ENCODE peak calls at places on chromosomes 12 and 14, in five cellular contexts. One of them, this sample, is unnamed.

GRCh38 chr12:46657416-46658411 is 168.1 kb downstream of the SLC38A4 start:
- DNase-seq in mesendoderm: no peak
- DNase-seq in body of pancreas: no peak
- DNase-seq in RWPE1: no peak
- DNase-seq in dorsolateral prefrontal cortex: no peak
- DNase-seq in this sample: no peak

GRCh38 chr14:79417961-79418360 is 793.3 kb downstream of the DIO2 start:
- DNase-seq in mesendoderm: no peak
- DNase-seq in body of pancreas: no peak
- DNase-seq in RWPE1: no peak
- DNase-seq in dorsolateral prefrontal cortex: no peak
- DNase-seq in this sample: no peak

GRCh38 chr14:53537421-53538315 is 384.5 kb upstream of the DDHD1 start:
- DNase-seq in mesendoderm: peak
- DNase-seq in body of pancreas: no peak
- DNase-seq in RWPE1: no peak
- DNase-seq in dorsolateral prefrontal cortex: no peak
- DNase-seq in this sample: no peak

GRCh38 chr14:74671789-74672188 is 41.1 kb downstream of the AREL1 start:
- DNase-seq in mesendoderm: no peak
- DNase-seq in body of pancreas: no peak
- DNase-seq in RWPE1: peak
- DNase-seq in dorsolateral prefrontal cortex: no peak
- DNase-seq in this sample: no peak

GRCh38 chr14:93548102-93548843 is 117.5 kb downstream of the UNC79 start:
- DNase-seq in mesendoderm: no peak
- DNase-seq in body of pancreas: no peak
- DNase-seq in RWPE1: no peak
- DNase-seq in dorsolateral prefrontal cortex: no peak
- DNase-seq in this sample: no peak

GRCh38 chr12:75579552-75579951 is 68.1 kb upstream of the KRR1 start:
- DNase-seq in mesendoderm: no peak
- DNase-seq in body of pancreas: no peak
- DNase-seq in RWPE1: no peak
- DNase-seq in dorsolateral prefrontal cortex: no peak
- DNase-seq in this sample: no peak

GRCh38 chr12:54601841-54602240 is 13.4 kb upstream of the PPP1R1A start:
- DNase-seq in mesendoderm: no peak
- DNase-seq in body of pancreas: no peak
- DNase-seq in RWPE1: no peak
- DNase-seq in dorsolateral prefrontal cortex: no peak
- DNase-seq in this sample: no peak

GRCh38 chr12:49945394-49946080 is 5.0 kb upstream of the AQP2 start:
- DNase-seq in mesendoderm: peak
- DNase-seq in body of pancreas: peak
- DNase-seq in RWPE1: peak
- DNase-seq in dorsolateral prefrontal cortex: peak
- DNase-seq in this sample: peak

GRCh38 chr14:52307870-52308269 is 6.2 kb upstream of the PTGER2 start:
- DNase-seq in mesendoderm: no peak
- DNase-seq in body of pancreas: no peak
- DNase-seq in RWPE1: no peak
- DNase-seq in dorsolateral prefrontal cortex: no peak
- DNase-seq in this sample: no peak

GRCh38 chr14:69355955-69356321 is 42.2 kb downstream of the ERH start:
- DNase-seq in mesendoderm: no peak
- DNase-seq in body of pancreas: no peak
- DNase-seq in RWPE1: no peak
- DNase-seq in dorsolateral prefrontal cortex: no peak
- DNase-seq in this sample: no peak

GRCh38 chr14:22994762-22995275 is 12.5 kb upstream of the AJUBA start:
- DNase-seq in mesendoderm: peak
- DNase-seq in body of pancreas: no peak
- DNase-seq in RWPE1: no peak
- DNase-seq in dorsolateral prefrontal cortex: no peak
- DNase-seq in this sample: no peak
- H3K27ac ChIP-seq in mesendoderm: no peak
- H3K27ac ChIP-seq in body of pancreas: no peak
- H3K27ac ChIP-seq in RWPE1: peak
- H3K27ac ChIP-seq in dorsolateral prefrontal cortex: no peak
- H3K27ac ChIP-seq in this sample: no peak

GRCh38 chr14:44027397-44027796 is 479.7 kb downstream of the FSCB start:
- DNase-seq in mesendoderm: no peak
- DNase-seq in body of pancreas: no peak
- DNase-seq in RWPE1: no peak
- DNase-seq in dorsolateral prefrontal cortex: no peak
- DNase-seq in this sample: no peak

GRCh38 chr14:44035707-44036106 is 471.4 kb downstream of the FSCB start:
- DNase-seq in mesendoderm: no peak
- DNase-seq in body of pancreas: no peak
- DNase-seq in RWPE1: no peak
- DNase-seq in dorsolateral prefrontal cortex: no peak
- DNase-seq in this sample: no peak

GRCh38 chr14:44029933-44030332 is 477.1 kb downstream of the FSCB start:
- DNase-seq in mesendoderm: no peak
- DNase-seq in body of pancreas: no peak
- DNase-seq in RWPE1: peak
- DNase-seq in dorsolateral prefrontal cortex: no peak
- DNase-seq in this sample: no peak

DNA sequence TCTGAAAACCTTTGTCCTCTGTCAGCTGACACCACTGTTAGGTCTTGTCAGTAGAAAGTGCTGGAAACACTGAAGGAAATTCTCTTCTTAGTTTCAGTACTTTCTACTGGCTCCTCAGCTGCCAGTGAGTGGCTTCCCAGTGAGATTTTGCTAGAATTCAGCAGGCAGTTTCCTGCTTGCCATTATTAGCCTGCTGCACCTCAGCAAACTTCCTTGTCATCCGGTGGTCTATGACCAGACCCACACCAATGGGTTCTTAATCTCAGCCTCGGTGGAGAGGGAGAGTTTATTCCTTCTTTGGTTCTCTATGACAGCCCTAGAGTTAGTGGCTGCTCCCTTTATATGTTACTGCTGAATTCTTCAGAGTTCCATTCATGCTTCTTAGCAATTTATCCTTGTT is 476.1 kb downstream of the FSCB start:
- DNase-seq in mesendoderm: peak
- DNase-seq in body of pancreas: no peak
- DNase-seq in RWPE1: no peak
- DNase-seq in dorsolateral prefrontal cortex: no peak
- DNase-seq in this sample: no peak
- H3K27ac ChIP-seq in mesendoderm: no peak
- H3K27ac ChIP-seq in body of pancreas: no peak
- H3K27ac ChIP-seq in RWPE1: no peak
- H3K27ac ChIP-seq in dorsolateral prefrontal cortex: no peak
- H3K27ac ChIP-seq in this sample: no peak

DNA sequence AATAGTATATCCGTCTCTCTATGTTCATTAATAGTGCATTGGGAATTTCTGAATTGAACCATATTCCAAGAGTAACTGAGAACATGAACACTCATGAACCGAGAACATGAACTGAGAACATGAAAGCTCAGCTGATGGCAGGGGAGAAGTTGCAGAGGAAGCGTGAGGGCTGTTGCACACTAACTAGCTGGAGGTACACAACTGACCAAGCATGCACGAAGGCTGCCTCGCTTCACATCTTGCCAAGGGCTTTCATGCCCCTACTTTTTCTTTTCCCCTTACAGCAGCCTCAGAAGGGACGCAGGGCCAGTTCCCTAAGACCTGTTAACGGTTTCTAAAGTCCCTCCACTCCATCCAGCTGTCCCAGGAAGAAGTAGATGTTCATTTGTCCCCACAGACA is 4.3 kb downstream of the RNASE1 start:
- DNase-seq in mesendoderm: no peak
- DNase-seq in body of pancreas: peak
- DNase-seq in RWPE1: no peak
- DNase-seq in dorsolateral prefrontal cortex: no peak
- DNase-seq in this sample: no peak
- H3K27ac ChIP-seq in mesendoderm: no peak
- H3K27ac ChIP-seq in body of pancreas: no peak
- H3K27ac ChIP-seq in RWPE1: no peak
- H3K27ac ChIP-seq in dorsolateral prefrontal cortex: peak
- H3K27ac ChIP-seq in this sample: peak

GRCh38 chr12:6828671-6829531 is 694 bp downstream of the P3H3 start:
- DNase-seq in mesendoderm: peak
- DNase-seq in body of pancreas: peak
- DNase-seq in RWPE1: no peak
- DNase-seq in dorsolateral prefrontal cortex: peak
- DNase-seq in this sample: no peak

GRCh38 chr12:6826734-6827436 is 1.3 kb upstream of the P3H3 start:
- DNase-seq in mesendoderm: no peak
- DNase-seq in body of pancreas: no peak
- DNase-seq in RWPE1: no peak
- DNase-seq in dorsolateral prefrontal cortex: no peak
- DNase-seq in this sample: no peak

GRCh38 chr12:6829532-6830220 is 1.5 kb downstream of the P3H3 start:
- DNase-seq in mesendoderm: no peak
- DNase-seq in body of pancreas: no peak
- DNase-seq in RWPE1: no peak
- DNase-seq in dorsolateral prefrontal cortex: no peak
- DNase-seq in this sample: no peak

GRCh38 chr12:6827437-6827894 is 741 bp upstream of the P3H3 start:
- DNase-seq in mesendoderm: peak
- DNase-seq in body of pancreas: peak
- DNase-seq in RWPE1: peak
- DNase-seq in dorsolateral prefrontal cortex: peak
- DNase-seq in this sample: peak

DNA sequence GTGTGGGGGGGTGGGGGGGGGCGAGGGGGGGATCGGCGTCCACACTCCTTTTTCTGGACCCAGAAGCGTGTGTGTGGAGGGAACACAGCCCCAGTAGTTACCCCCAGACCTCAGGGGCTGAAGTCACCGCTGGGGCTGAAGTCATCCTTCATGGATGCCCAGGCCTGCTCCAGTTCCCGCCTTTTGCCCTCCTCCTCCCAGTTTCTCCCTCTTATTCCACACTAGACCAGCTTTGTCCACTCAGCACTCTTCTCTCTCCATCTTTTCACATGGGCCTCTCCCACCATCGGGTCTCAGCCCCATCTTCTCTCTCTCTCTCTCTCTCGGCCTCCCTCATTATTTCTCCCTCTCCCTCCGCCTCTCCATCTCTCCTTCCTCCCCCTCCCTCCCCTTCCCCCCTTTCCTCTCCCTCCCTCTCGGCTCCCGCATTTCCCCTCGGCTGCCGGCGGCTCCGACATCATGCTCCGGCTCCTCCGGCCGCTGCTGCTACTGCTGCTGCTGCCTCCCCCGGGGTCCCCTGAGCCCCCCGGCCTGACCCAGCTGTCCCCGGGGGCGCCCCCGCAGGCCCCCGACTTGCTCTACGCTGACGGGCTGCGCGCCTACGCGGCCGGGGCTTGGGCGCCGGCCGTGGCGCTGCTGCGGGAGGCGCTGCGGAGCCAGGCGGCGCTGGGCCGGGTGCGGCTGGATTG is at the start of gene P3H3:
- DNase-seq in mesendoderm: peak
- DNase-seq in body of pancreas: no peak
- DNase-seq in RWPE1: no peak
- DNase-seq in dorsolateral prefrontal cortex: peak
- DNase-seq in this sample: peak
- H3K27ac ChIP-seq in mesendoderm: peak
- H3K27ac ChIP-seq in body of pancreas: peak
- H3K27ac ChIP-seq in RWPE1: peak
- H3K27ac ChIP-seq in dorsolateral prefrontal cortex: peak
- H3K27ac ChIP-seq in this sample: peak

GRCh38 chr12:109065853-109066193 is 13.4 kb downstream of the USP30 start:
- DNase-seq in mesendoderm: no peak
- DNase-seq in body of pancreas: no peak
- DNase-seq in RWPE1: no peak
- DNase-seq in dorsolateral prefrontal cortex: no peak
- DNase-seq in this sample: no peak
- H3K27ac ChIP-seq in mesendoderm: no peak
- H3K27ac ChIP-seq in body of pancreas: no peak
- H3K27ac ChIP-seq in RWPE1: no peak
- H3K27ac ChIP-seq in dorsolateral prefrontal cortex: no peak
- H3K27ac ChIP-seq in this sample: no peak

GRCh38 chr14:41868396-41868795 is 261.7 kb downstream of the LRFN5 start:
- DNase-seq in mesendoderm: peak
- DNase-seq in body of pancreas: no peak
- DNase-seq in RWPE1: no peak
- DNase-seq in dorsolateral prefrontal cortex: no peak
- DNase-seq in this sample: no peak
- H3K27ac ChIP-seq in mesendoderm: no peak
- H3K27ac ChIP-seq in body of pancreas: no peak
- H3K27ac ChIP-seq in RWPE1: no peak
- H3K27ac ChIP-seq in dorsolateral prefrontal cortex: no peak
- H3K27ac ChIP-seq in this sample: no peak

GRCh38 chr12:124507188-124508109 is 60.0 kb downstream of the NCOR2 start:
- DNase-seq in mesendoderm: no peak
- DNase-seq in body of pancreas: no peak
- DNase-seq in RWPE1: no peak
- DNase-seq in dorsolateral prefrontal cortex: no peak
- DNase-seq in this sample: no peak
- H3K27ac ChIP-seq in mesendoderm: no peak
- H3K27ac ChIP-seq in body of pancreas: peak
- H3K27ac ChIP-seq in RWPE1: peak
- H3K27ac ChIP-seq in dorsolateral prefrontal cortex: peak
- H3K27ac ChIP-seq in this sample: peak

GRCh38 chr12:71663561-71664410 is at the start of the genes THAP2 and ZFC3H1:
- DNase-seq in mesendoderm: peak
- DNase-seq in body of pancreas: peak
- DNase-seq in RWPE1: peak
- DNase-seq in dorsolateral prefrontal cortex: peak
- DNase-seq in this sample: peak

GRCh38 chr12:71664411-71665108 is 459 bp downstream of the THAP2 start:
- DNase-seq in mesendoderm: no peak
- DNase-seq in body of pancreas: no peak
- DNase-seq in RWPE1: no peak
- DNase-seq in dorsolateral prefrontal cortex: no peak
- DNase-seq in this sample: no peak

GRCh38 chr12:71665109-71665476 is 992 bp downstream of the THAP2 start:
- DNase-seq in mesendoderm: no peak
- DNase-seq in body of pancreas: peak
- DNase-seq in RWPE1: no peak
- DNase-seq in dorsolateral prefrontal cortex: no peak
- DNase-seq in this sample: no peak

GRCh38 chr12:71662861-71663560 is 637 bp downstream of the ZFC3H1 start:
- DNase-seq in mesendoderm: peak
- DNase-seq in body of pancreas: peak
- DNase-seq in RWPE1: peak
- DNase-seq in dorsolateral prefrontal cortex: peak
- DNase-seq in this sample: no peak

GRCh38 chr12:71661977-71662522 is 1.6 kb downstream of the ZFC3H1 start:
- DNase-seq in mesendoderm: no peak
- DNase-seq in body of pancreas: no peak
- DNase-seq in RWPE1: no peak
- DNase-seq in dorsolateral prefrontal cortex: no peak
- DNase-seq in this sample: no peak
- H3K27ac ChIP-seq in mesendoderm: no peak
- H3K27ac ChIP-seq in body of pancreas: no peak
- H3K27ac ChIP-seq in RWPE1: no peak
- H3K27ac ChIP-seq in dorsolateral prefrontal cortex: no peak
- H3K27ac ChIP-seq in this sample: no peak

GRCh38 chr14:22901799-22902198 is 17.1 kb downstream of the RBM23 start:
- DNase-seq in mesendoderm: no peak
- DNase-seq in body of pancreas: no peak
- DNase-seq in RWPE1: no peak
- DNase-seq in dorsolateral prefrontal cortex: no peak
- DNase-seq in this sample: no peak
- H3K27ac ChIP-seq in mesendoderm: no peak
- H3K27ac ChIP-seq in body of pancreas: no peak
- H3K27ac ChIP-seq in RWPE1: peak
- H3K27ac ChIP-seq in dorsolateral prefrontal cortex: no peak
- H3K27ac ChIP-seq in this sample: no peak

This sample was measured in caudate nucleus.